ENCODE peak calls at places on chromosomes 4 and X, in four cellular contexts. O, E, W and T are unnamed samples.

GRCh38 chr4:82201805-82202636 is 171.8 kb downstream of the HNRNPD start:
- DNase-seq in O (peak), W (no peak), E (no peak), T (peak)

GRCh38 chr4:100289980-100290379 is 99.7 kb upstream of the DDIT4L start:
- DNase-seq in W (no peak), O (no peak), E (no peak), T (no peak)

GRCh38 chr4:44760142-44760898 is 34.0 kb upstream of the GNPDA2 start:
- DNase-seq in W (no peak), E (peak), O (peak), T (peak)

GRCh38 chr4:128866691-128867090 is 57.2 kb downstream of the JADE1 start:
- DNase-seq in E (no peak), W (no peak), O (no peak), T (no peak)

GRCh38 chr4:955161-955921 is 18.0 kb downstream of the DGKQ start:
- DNase-seq in O (no peak), E (no peak), W (no peak), T (no peak)

GRCh38 chr4:104451573-104451972 is 43.1 kb downstream of the CXXC4 start:
- DNase-seq in E (no peak), W (no peak), O (no peak), T (no peak)

GRCh38 chrX:37652053-37652452 is 33.5 kb upstream of the XK start:
- DNase-seq in E (no peak), W (no peak), O (peak), T (no peak)

GRCh38 chrX:125202486-125203378 is 116.9 kb upstream of the TEX13C start:
- DNase-seq in O (no peak), W (no peak), E (no peak), T (no peak)

GRCh38 chrX:41300758-41301437 is 33.1 kb upstream of the DDX3X start:
- DNase-seq in O (peak), E (no peak), W (no peak), T (no peak)

GRCh38 chr4:88689877-88690276 is 7.8 kb downstream of the NAP1L5 start:
- DNase-seq in E (no peak), O (no peak), W (no peak), T (no peak)

GRCh38 chrX:3589474-3589873 is 124.0 kb downstream of the PRKX start:
- DNase-seq in O (no peak), W (no peak), E (no peak), T (no peak)

GRCh38 chr4:168421671-168422070 is 58.6 kb downstream of the DDX60L start:
- DNase-seq in W (no peak), E (no peak), O (peak), T (no peak)
- TF ChIP-seq POLR2AphosphoS2 in W (no peak), E (no peak), O (no peak), T (no peak)

DNA sequence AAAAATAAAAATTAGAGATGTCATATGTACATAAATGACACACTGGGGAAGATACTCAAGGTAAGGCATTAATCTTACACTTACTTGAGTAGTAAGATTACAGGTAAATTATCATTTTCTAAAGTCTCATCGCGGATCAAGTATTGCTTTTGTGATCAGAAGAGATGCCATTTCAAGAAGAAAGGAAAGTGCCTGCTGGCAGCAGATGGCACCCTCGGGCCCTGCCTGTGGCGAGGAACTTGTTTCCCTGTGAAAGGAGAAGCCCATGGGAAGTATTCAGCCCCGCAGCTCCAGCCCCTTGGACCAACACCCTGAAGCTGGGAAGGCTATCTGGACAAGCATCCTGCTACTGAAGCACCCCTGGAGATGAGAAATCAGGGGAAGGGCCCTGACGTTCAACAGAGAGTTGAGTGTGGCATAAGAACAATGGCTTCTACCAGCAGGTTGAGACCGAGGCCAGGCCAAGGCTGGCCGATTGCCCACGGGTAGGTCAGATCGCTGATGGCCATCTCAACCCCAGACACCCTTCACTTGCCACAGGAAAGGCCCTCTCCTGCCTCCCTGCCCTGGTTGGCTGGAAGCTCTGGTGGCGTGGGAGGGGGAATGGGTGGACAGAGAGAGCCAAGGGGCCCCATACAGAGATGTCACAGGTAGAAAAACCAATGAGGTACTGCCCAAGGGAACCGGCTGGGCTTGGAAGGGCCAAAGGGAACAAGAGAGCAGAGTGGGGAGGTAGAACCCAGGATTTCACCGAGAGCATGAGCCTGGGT is 18.8 kb upstream of the MXD4 start:
- DNase-seq in W (no peak), O (no peak), E (no peak), T (no peak)
- TF ChIP-seq POLR2AphosphoS2 in W (no peak), O (no peak), E (no peak), T (no peak)

GRCh38 chrX:44996282-44996681 is 123.3 kb downstream of the KDM6A start:
- DNase-seq in O (no peak), E (no peak), W (no peak), T (no peak)

GRCh38 chrX:44997282-44997813 is 124.4 kb downstream of the KDM6A start:
- DNase-seq in O (no peak), E (no peak), W (no peak), T (no peak)

GRCh38 chrX:44997888-44998287 is 124.9 kb downstream of the KDM6A start:
- DNase-seq in E (no peak), W (peak), O (no peak), T (no peak)

GRCh38 chrX:45003080-45003479 is 130.1 kb downstream of the KDM6A start:
- DNase-seq in W (no peak), E (no peak), O (no peak), T (no peak)

GRCh38 chrX:45001038-45001437 is 128.1 kb downstream of the KDM6A start:
- DNase-seq in E (no peak), W (no peak), O (no peak), T (no peak)
- TF ChIP-seq POLR2AphosphoS2 in E (no peak), W (no peak), O (no peak), T (no peak)

DNA sequence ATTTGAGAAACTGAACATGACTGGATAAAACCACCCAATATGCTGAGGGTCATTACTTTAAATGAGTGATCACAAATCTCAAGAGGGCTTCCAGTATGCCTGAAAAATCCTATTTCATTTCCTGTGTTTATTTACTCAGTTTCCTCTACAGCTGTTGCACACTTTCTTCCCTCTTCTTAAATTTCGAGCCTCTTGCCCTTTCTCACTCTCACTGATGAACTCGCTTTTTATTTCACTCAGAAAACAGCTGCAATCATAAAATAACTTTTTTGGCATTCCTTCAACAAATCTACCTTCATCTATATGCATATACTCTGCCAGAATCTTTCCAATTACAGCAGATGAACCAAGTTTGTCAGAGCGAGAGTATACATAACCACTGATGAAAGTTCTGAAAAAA is 101.3 kb downstream of the EIF4E start:
- DNase-seq in O (no peak), W (no peak), E (no peak), T (no peak)
- TF ChIP-seq POLR2AphosphoS2 in O (no peak), W (no peak), E (no peak), T (no peak)